ENCODE peak calls at places on chromosomes 7 and 10, in five cellular contexts. E is thoracic aorta, X is cardiac fibroblast, F is AG10803, U is heart right ventricle. I is an unnamed sample.

GRCh38 chr7:2734761-2735571 is 47.0 kb downstream of the AMZ1 start:
- DNase-seq in U (no peak), F (no peak), X (no peak), E (no peak), I (no peak)

GRCh38 chr10:34641913-34642558 is 173.1 kb downstream of the PARD3 start:
- DNase-seq in E (no peak), F (no peak), U (no peak), X (no peak), I (no peak)

GRCh38 chr7:55192718-55193117 is 172.4 kb upstream of the LANCL2 start:
- DNase-seq in X (peak), F (peak), E (no peak), U (no peak), I (peak)

GRCh38 chr7:93115796-93116195 is 2.0 kb downstream of the SAMD9 start:
- DNase-seq in E (no peak), F (peak), U (no peak), X (peak), I (peak)

GRCh38 chr7:38385682-38386081 is 112.2 kb upstream of the TARP start:
- DNase-seq in U (no peak), X (no peak), F (no peak), E (no peak), I (no peak)

GRCh38 chr7:183496-183895 is 8.9 kb upstream of the FAM20C start:
- DNase-seq in E (no peak), F (no peak), X (no peak), U (no peak), I (no peak)

GRCh38 chr7:27181176-27181520 is 3.9 kb downstream of the HOXA11 start:
- DNase-seq in F (no peak), X (no peak), U (no peak), E (no peak), I (no peak)

GRCh38 chr10:14123066-14123465 is 207.7 kb downstream of the FRMD4A start:
- DNase-seq in X (no peak), F (peak), E (no peak), U (no peak), I (no peak)

GRCh38 chr7:155266440-155266839 is 31.2 kb upstream of the INSIG1 start:
- DNase-seq in X (no peak), F (no peak), E (no peak), U (no peak), I (no peak)

GRCh38 chr7:69844264-69844868 is 246.1 kb downstream of the AUTS2 start:
- DNase-seq in U (no peak), F (no peak), X (no peak), E (no peak), I (no peak)

GRCh38 chr10:103727546-103727963 is 127.8 kb downstream of the SH3PXD2A start:
- DNase-seq in U (peak), E (no peak), X (no peak), F (no peak), I (peak)

GRCh38 chr7:107501593-107501992 is 31.7 kb downstream of the GPR22 start:
- DNase-seq in F (peak), U (no peak), E (no peak), X (peak), I (peak)

GRCh38 chr7:33418251-33418701 is 288.9 kb downstream of the BBS9 start:
- DNase-seq in X (peak), F (peak), E (no peak), U (no peak), I (peak)

GRCh38 chr10:35493196-35494118 is 111.7 kb upstream of the GJD4 start:
- DNase-seq in X (no peak), U (no peak), F (no peak), E (no peak), I (peak)

GRCh38 chr10:30357075-30357801 is 8.2 kb upstream of the MTPAP start:
- DNase-seq in U (no peak), X (no peak), E (no peak), F (no peak), I (no peak)

GRCh38 chr7:151141855-151142685 is 25.4 kb downstream of the GBX1 start:
- DNase-seq in X (no peak), U (no peak), F (no peak), E (no peak), I (no peak)

GRCh38 chr7:137411446-137411845 is 67.9 kb upstream of the PTN start:
- DNase-seq in U (no peak), F (no peak), X (no peak), E (no peak), I (no peak)

GRCh38 chr7:21616796-21617436 is 74.1 kb downstream of the DNAH11 start:
- DNase-seq in U (no peak), E (no peak), F (peak), X (peak), I (peak)

GRCh38 chr7:155356323-155357105 is 58.8 kb downstream of the INSIG1 start:
- DNase-seq in E (no peak), F (no peak), X (no peak), U (no peak), I (no peak)

GRCh38 chr7:45582868-45583277 is 8.7 kb downstream of the ADCY1 start:
- DNase-seq in F (no peak), U (no peak), E (no peak), X (no peak), I (no peak)

GRCh38 chr7:151954866-151955820 is 1.1 kb upstream of the GALNTL5 start:
- DNase-seq in E (no peak), X (peak), U (peak), F (peak), I (peak)

GRCh38 chr10:61633665-61634064 is 29.1 kb upstream of the CABCOCO1 start:
- DNase-seq in U (no peak), X (peak), F (peak), E (no peak), I (peak)

GRCh38 chr7:69698109-69698840 is 100.0 kb downstream of the AUTS2 start:
- DNase-seq in F (peak), X (no peak), E (no peak), U (no peak), I (no peak)

GRCh38 chr7:2030475-2031456 is 202.0 kb downstream of the MAD1L1 start:
- DNase-seq in F (no peak), X (no peak), U (peak), E (no peak), I (no peak)

GRCh38 chr7:70142247-70142932 is 544.1 kb downstream of the AUTS2 start:
- DNase-seq in F (no peak), E (no peak), X (no peak), U (no peak), I (no peak)

GRCh38 chr7:157404845-157405481 is 68.2 kb downstream of the DNAJB6 start:
- DNase-seq in E (no peak), X (peak), F (peak), U (no peak), I (peak)

GRCh38 chr7:92325850-92326249 is 80.1 kb downstream of the ANKIB1 start:
- DNase-seq in X (peak), E (no peak), F (no peak), U (no peak), I (peak)

GRCh38 chr7:53340220-53340619 is 304.8 kb downstream of the POM121L12 start:
- DNase-seq in E (no peak), F (no peak), U (no peak), X (no peak), I (no peak)

GRCh38 chr10:69636626-69637550 is 6.8 kb downstream of the FAM241B start:
- DNase-seq in E (no peak), U (no peak), X (peak), F (no peak), I (no peak)

GRCh38 chr7:158999496-158999895 is 143.1 kb downstream of the DYNC2I1 start:
- DNase-seq in U (no peak), X (no peak), F (no peak), E (no peak), I (no peak)

GRCh38 chr10:92590623-92591549 is 2.0 kb upstream of the KIF11 start:
- DNase-seq in F (peak), X (peak), E (no peak), U (peak), I (peak)

GRCh38 chr10:4532467-4532866 is 293.5 kb upstream of the AKR1E2 start:
- DNase-seq in U (no peak), E (no peak), F (peak), X (peak), I (peak)

GRCh38 chr7:14389052-14389988 is 399.9 kb upstream of the ETV1 start:
- DNase-seq in X (no peak), E (no peak), F (no peak), U (no peak), I (no peak)

GRCh38 chr10:119199231-119199992 is 8.0 kb upstream of the GRK5 start:
- DNase-seq in U (peak), E (no peak), F (peak), X (peak), I (peak)

GRCh38 chr7:149621776-149622175 is 124.2 kb upstream of the ZNF746 start:
- DNase-seq in E (no peak), X (no peak), U (no peak), F (no peak), I (no peak)

GRCh38 chr7:150631084-150631824 is 931 bp downstream of the GIMAP6 start:
- DNase-seq in U (peak), F (no peak), E (no peak), X (no peak), I (no peak)

GRCh38 chr7:80876894-80877414 is 41.9 kb downstream of the SEMA3C start:
- DNase-seq in F (peak), E (no peak), U (no peak), X (peak), I (peak)

GRCh38 chr7:143397710-143398530 is 10.7 kb downstream of the EPHA1 start:
- DNase-seq in X (no peak), U (no peak), F (no peak), E (no peak), I (no peak)

GRCh38 chr7:117683736-117684135 is 189.5 kb downstream of the CTTNBP2 start:
- DNase-seq in F (no peak), X (no peak), U (no peak), E (no peak), I (no peak)

GRCh38 chr7:116672596-116673503 is 854 bp downstream of the MET start:
- DNase-seq in X (peak), U (no peak), F (peak), E (no peak), I (peak)

GRCh38 chr7:116669769-116670168 is 2.2 kb upstream of the MET start:
- DNase-seq in F (no peak), U (no peak), X (no peak), E (no peak), I (no peak)

GRCh38 chr7:116671681-116672595 is at the start of gene MET:
- DNase-seq in F (peak), E (peak), X (peak), U (peak), I (peak)

GRCh38 chr7:116670409-116671036 is 1.5 kb upstream of the MET start:
- DNase-seq in E (no peak), X (no peak), F (peak), U (no peak), I (no peak)

DNA sequence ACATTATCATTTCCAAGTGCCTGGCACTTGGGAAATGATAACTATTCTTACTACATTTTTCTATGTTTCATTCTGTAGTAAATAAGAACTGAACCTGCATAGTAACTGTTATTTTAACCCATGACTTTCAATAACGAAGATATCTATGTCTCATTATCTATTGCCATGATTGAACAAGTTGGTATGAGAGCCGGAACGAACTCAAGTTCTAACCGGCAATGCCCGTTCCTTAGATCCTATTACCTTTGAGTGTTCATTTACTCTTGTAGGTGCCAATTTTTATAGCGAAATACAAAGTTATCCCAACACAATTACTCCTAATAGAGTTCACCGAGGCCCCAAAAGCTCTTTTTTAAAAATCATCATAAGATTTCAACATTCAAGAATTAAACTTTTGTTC is 885 bp upstream of the MET start:
- DNase-seq in E (no peak), X (no peak), U (no peak), F (no peak), I (no peak)
- H3K4me3 ChIP-seq in E (peak), X (no peak), U (peak), F (no peak), I (no peak)

DNA sequence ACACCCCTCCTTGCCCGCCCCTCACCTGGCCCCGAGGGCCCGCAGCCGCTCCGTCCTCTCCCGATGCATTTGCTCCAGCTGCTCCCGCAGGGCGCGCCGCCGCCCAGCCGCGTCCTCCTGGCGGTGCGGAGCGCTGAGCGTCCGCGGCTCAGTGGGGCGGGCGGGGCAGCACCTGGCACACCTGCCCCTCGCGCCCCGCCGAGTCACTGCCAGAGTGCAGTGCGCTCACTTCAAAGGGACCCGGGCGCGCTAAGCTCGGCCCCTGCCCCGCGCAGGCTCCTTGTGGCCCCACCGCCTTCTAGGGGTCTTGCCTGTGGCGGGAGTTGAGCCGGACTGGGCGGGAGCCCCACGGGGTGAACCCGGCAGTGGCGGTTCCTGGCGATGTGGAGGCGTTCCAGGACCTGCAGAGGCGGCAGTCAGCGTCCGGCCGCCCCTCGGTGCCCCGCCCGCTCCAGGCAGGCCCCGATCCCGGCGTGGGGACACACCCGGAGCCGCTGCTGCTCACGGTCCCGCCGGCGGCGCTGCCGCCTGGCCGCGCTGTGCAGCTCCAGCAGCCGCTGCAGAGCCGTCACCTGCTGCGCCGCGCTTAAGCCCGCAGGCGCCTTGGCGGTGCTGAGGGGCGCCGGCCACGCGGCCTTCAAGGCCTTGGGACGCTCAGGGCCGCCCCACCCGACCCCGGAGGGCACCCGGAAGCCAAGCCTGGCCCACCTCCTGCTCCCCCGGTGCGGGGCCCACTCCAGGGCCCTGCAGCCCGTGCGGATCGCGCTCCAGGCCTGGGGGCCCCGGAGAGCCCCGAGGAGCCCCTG is 6.7 kb downstream of the ATP6V1F start:
- DNase-seq in F (no peak), X (peak), E (no peak), U (peak), I (no peak)
- TF ChIP-seq CTCF in F (no peak), X (no peak), E (peak), U (peak), I (no peak)

GRCh38 chr10:124221356-124222297 is 128.2 kb upstream of the CHST15 start:
- DNase-seq in U (no peak), F (no peak), X (no peak), E (no peak), I (peak)

GRCh38 chr10:124220971-124221355 is 127.6 kb upstream of the CHST15 start:
- DNase-seq in F (no peak), X (no peak), E (no peak), U (no peak), I (no peak)

GRCh38 chr10:124223001-124223710 is 129.8 kb upstream of the CHST15 start:
- DNase-seq in F (no peak), E (no peak), X (no peak), U (no peak), I (no peak)

GRCh38 chr10:124223711-124224085 is 130.3 kb upstream of the CHST15 start:
- DNase-seq in U (no peak), F (no peak), E (no peak), X (no peak), I (no peak)

DNA sequence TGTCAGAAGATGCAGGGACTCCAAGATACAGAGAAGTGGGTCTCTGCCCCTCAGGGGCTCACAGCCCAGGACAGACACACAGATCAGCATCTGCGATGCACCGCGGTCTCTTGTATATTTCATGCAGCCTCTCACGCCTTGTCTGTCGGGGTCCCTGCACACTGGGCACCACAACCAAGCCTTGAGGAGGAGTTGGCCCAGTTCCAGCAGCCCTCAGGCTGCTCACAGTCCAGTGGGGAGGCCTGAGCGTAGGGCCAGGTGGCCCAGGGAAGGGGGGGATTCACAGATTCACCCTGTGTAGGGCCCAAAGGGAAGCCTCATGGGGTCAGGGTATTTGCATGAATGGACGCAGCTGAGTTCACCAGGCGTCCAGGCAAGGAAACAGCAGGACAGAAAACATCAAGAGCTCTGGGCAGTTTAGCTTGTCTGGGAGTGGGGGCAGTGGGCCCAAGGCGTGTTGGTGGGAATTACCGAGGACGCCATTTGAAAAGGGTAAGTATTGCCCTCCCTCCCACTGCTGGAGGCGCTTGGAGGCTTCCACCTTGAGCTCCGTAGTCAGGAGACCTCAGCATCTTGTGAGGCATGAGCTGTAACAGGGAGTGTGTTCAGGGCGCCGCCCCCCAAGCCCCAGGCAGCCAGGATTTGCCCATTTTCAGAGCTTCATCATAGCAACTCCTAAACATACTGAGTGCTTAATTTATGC is 129.1 kb upstream of the CHST15 start:
- DNase-seq in U (no peak), X (no peak), F (no peak), E (no peak), I (no peak)
- H3K4me3 ChIP-seq in U (no peak), X (no peak), F (no peak), E (no peak), I (no peak)

GRCh38 chr7:10973942-10974716 is 457 bp downstream of the PHF14 start:
- DNase-seq in E (no peak), U (no peak), F (peak), X (peak), I (peak)
- TF ChIP-seq CTCF in E (no peak), U (no peak), F (no peak), X (no peak), I (no peak)

I was measured in fibroblast of the aortic adventitia.